ENCODE peak calls at places on chromosome 5, in nine cellular contexts. Q is activated CD4-positive, alpha-beta T cell treated with anti-CD3 and anti-CD28 coated beads for 36 hours; E is ACHN; T is HFFc6; P is HT1080; L is T1000; A is posterior cingulate gyrus; N is stimulated activated CD8-positive, alpha-beta memory T cell treated with anti-CD3 and anti-CD28 coated beads, Interleukin-12 subunit alpha, Interleukin-12 subunit beta, amount 100 ng/mL, for 1 hour; B is KG1. J is an unnamed sample.

GRCh38 chr5:37532976-37533740 is 154.0 kb downstream of the WDR70 start:
- DNase-seq in L (peak), T (no peak), A (no peak), B (no peak), N (no peak), E (no peak), Q (no peak), P (peak), J (no peak)

GRCh38 chr5:151904921-151905320 is 19.7 kb downstream of the GLRA1 start:
- DNase-seq in T (peak), L (no peak), A (no peak), Q (no peak), P (no peak), N (no peak), B (no peak), E (no peak), J (no peak)

GRCh38 chr5:152104211-152104610 is 179.6 kb upstream of the GLRA1 start:
- DNase-seq in N (no peak), P (no peak), E (no peak), Q (no peak), B (no peak), L (no peak), T (no peak), A (no peak), J (no peak)

GRCh38 chr5:154291917-154292316 is 101.4 kb downstream of the GALNT10 start:
- DNase-seq in L (no peak), N (no peak), A (no peak), T (no peak), P (no peak), B (no peak), E (no peak), Q (no peak), J (no peak)

GRCh38 chr5:122078116-122078865 is at the start of gene LOX:
- DNase-seq in N (no peak), L (peak), A (peak), E (peak), Q (peak), T (peak), P (peak), B (no peak), J (no peak)

GRCh38 chr5:66138572-66139116 is 5.5 kb upstream of the SREK1 start:
- DNase-seq in T (no peak), A (no peak), B (no peak), P (no peak), N (no peak), L (no peak), E (no peak), Q (no peak), J (no peak)

GRCh38 chr5:139181835-139182452 is 16.2 kb downstream of the SIL1 start:
- DNase-seq in A (no peak), Q (no peak), P (peak), T (peak), N (no peak), L (no peak), B (no peak), E (no peak), J (no peak)

GRCh38 chr5:31823477-31823876 is 184.5 kb downstream of the PDZD2 start:
- DNase-seq in T (no peak), P (peak), A (no peak), E (peak), Q (no peak), L (no peak), B (peak), N (no peak), J (no peak)

GRCh38 chr5:63564789-63565188 is 397.5 kb downstream of the HTR1A start:
- DNase-seq in B (no peak), N (no peak), L (no peak), A (no peak), Q (no peak), P (peak), E (no peak), T (no peak), J (no peak)

GRCh38 chr5:131413605-131414559 is 150.0 kb downstream of the CDC42SE2 start:
- DNase-seq in L (no peak), Q (peak), N (no peak), T (no peak), E (peak), P (no peak), B (no peak), A (no peak), J (peak)

GRCh38 chr5:157312492-157312891 is 46.6 kb downstream of the CYFIP2 start:
- DNase-seq in Q (peak), E (peak), B (no peak), N (peak), T (peak), L (no peak), A (peak), P (peak), J (peak)

J was measured in effector memory CD8-positive, alpha-beta T cell.